ENCODE peak calls at places on chromosomes 11 and 22, in seven cellular contexts. One of them, this sample, is unnamed. For H3K27me3 and H3K36me3, the result is how much of the 10 kb centered on the place peaks cover.

GRCh38 chr11:75288846-75289760 is 48.5 kb downstream of the TPBGL start:
- DNase-seq in IMR-90: no peak
- DNase-seq in stomach: no peak
- DNase-seq in endothelial cell of umbilical vein: no peak
- DNase-seq in bronchial epithelial cell: no peak
- DNase-seq in Panc1: no peak
- DNase-seq in tibial nerve: no peak
- DNase-seq in this sample: no peak

GRCh38 chr11:13220148-13220547 is 57.4 kb upstream of the BMAL1 start:
- DNase-seq in Panc1: no peak
- DNase-seq in IMR-90: no peak
- DNase-seq in endothelial cell of umbilical vein: no peak
- DNase-seq in stomach: no peak
- DNase-seq in tibial nerve: no peak
- DNase-seq in bronchial epithelial cell: no peak
- DNase-seq in this sample: no peak

GRCh38 chr11:2099523-2100316 is 39.5 kb downstream of the IGF2 start:
- DNase-seq in stomach: peak
- DNase-seq in endothelial cell of umbilical vein: peak
- DNase-seq in tibial nerve: no peak
- DNase-seq in Panc1: no peak
- DNase-seq in IMR-90: no peak
- DNase-seq in bronchial epithelial cell: peak
- DNase-seq in this sample: peak

GRCh38 chr11:536841-537621 is at the start of gene LRRC56:
- DNase-seq in IMR-90: peak
- DNase-seq in bronchial epithelial cell: peak
- DNase-seq in tibial nerve: peak
- DNase-seq in stomach: peak
- DNase-seq in Panc1: peak
- DNase-seq in endothelial cell of umbilical vein: peak
- DNase-seq in this sample: peak

GRCh38 chr11:78313181-78313788 is 104.3 kb downstream of the GAB2 start:
- DNase-seq in bronchial epithelial cell: peak
- DNase-seq in IMR-90: peak
- DNase-seq in endothelial cell of umbilical vein: peak
- DNase-seq in stomach: peak
- DNase-seq in tibial nerve: no peak
- DNase-seq in Panc1: peak
- DNase-seq in this sample: peak

GRCh38 chr11:61270354-61271070 is 24.6 kb downstream of the VWCE start:
- DNase-seq in bronchial epithelial cell: peak
- DNase-seq in tibial nerve: no peak
- DNase-seq in IMR-90: peak
- DNase-seq in Panc1: no peak
- DNase-seq in stomach: no peak
- DNase-seq in endothelial cell of umbilical vein: no peak
- DNase-seq in this sample: no peak

GRCh38 chr22:29478326-29479276 is 1.4 kb upstream of the NEFH start:
- DNase-seq in bronchial epithelial cell: no peak
- DNase-seq in tibial nerve: no peak
- DNase-seq in IMR-90: no peak
- DNase-seq in stomach: no peak
- DNase-seq in endothelial cell of umbilical vein: peak
- DNase-seq in Panc1: no peak
- DNase-seq in this sample: no peak

GRCh38 chr11:19597876-19598275 is 114.8 kb upstream of the NAV2 start:
- DNase-seq in endothelial cell of umbilical vein: no peak
- DNase-seq in IMR-90: no peak
- DNase-seq in tibial nerve: no peak
- DNase-seq in bronchial epithelial cell: no peak
- DNase-seq in Panc1: no peak
- DNase-seq in stomach: no peak
- DNase-seq in this sample: no peak

GRCh38 chr22:31846161-31847115 is 92.6 kb downstream of the DEPDC5 start:
- DNase-seq in IMR-90: peak
- DNase-seq in tibial nerve: no peak
- DNase-seq in stomach: no peak
- DNase-seq in Panc1: no peak
- DNase-seq in bronchial epithelial cell: no peak
- DNase-seq in endothelial cell of umbilical vein: no peak
- DNase-seq in this sample: no peak

GRCh38 chr22:35126993-35127392 is 61.0 kb downstream of the ISX start:
- DNase-seq in bronchial epithelial cell: no peak
- DNase-seq in Panc1: no peak
- DNase-seq in IMR-90: no peak
- DNase-seq in stomach: no peak
- DNase-seq in endothelial cell of umbilical vein: no peak
- DNase-seq in tibial nerve: no peak
- DNase-seq in this sample: no peak

GRCh38 chr11:18728658-18729057 is 2.7 kb upstream of the IGSF22 start:
- DNase-seq in IMR-90: no peak
- DNase-seq in stomach: no peak
- DNase-seq in tibial nerve: no peak
- DNase-seq in bronchial epithelial cell: no peak
- DNase-seq in endothelial cell of umbilical vein: no peak
- DNase-seq in Panc1: no peak
- DNase-seq in this sample: no peak

DNA sequence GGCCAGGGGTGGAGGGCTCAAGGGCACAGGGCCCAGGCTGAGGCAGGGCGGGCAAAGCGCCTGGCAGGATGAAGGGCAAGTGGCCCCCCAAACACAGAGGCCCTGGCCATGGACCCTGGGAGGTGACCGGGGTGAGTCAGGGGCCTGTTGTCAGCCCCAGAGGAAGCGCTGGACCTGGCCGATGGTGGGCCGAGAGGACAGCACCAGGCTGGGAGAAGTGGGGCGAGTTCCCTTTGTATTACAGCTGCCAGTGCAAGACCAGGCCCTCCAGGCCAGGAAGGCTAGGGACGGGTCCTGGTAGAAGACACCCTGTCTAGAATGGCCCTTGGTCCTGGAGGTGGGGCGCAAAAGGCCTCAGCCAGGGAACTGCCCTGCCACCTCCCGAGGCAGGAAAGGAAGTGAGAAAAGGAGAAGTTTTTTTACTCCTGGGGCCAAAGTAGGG is 12.8 kb downstream of the CXCR5 start:
- DNase-seq in endothelial cell of umbilical vein: no peak
- DNase-seq in IMR-90: no peak
- DNase-seq in bronchial epithelial cell: no peak
- DNase-seq in tibial nerve: no peak
- DNase-seq in stomach: no peak
- DNase-seq in Panc1: no peak
- DNase-seq in this sample: no peak
- H3K27me3 ChIP-seq in endothelial cell of umbilical vein: under half
- H3K27me3 ChIP-seq in IMR-90: under half
- H3K27me3 ChIP-seq in bronchial epithelial cell: under half
- H3K27me3 ChIP-seq in tibial nerve: under half
- H3K27me3 ChIP-seq in stomach: under half
- H3K27me3 ChIP-seq in Panc1: under half
- H3K27me3 ChIP-seq in this sample: under half

DNA sequence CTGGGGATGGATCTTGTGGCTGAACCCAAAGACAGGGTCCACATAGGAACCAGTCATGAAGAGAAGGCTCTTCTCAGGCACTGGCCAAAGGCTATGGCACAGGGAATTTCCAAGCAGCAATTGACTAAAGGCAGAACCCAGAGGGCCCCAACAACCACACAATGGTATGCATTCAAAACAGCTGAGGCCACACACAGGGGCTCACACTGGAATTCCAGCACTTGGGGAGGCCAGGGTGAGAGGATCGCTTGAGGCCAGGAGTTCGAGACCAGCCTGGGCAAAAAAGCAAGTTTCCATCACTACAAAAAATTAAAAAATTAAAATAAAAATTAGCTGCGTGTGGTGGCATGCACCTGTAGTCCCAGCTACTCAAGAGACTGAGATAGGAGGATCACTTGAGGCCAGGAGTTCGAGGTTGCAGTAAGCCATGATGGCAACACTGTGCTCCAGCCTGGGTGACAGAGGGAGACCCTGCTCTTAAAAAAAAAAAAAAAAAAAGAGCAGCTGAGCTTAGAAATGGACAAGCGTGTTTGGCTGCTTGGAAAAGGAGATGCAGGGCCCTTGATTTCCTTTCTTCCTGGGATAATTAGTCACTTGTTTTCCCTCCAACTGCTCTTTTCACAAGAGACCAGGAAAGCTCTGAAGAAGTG is 44.6 kb downstream of the MYH9 start:
- DNase-seq in bronchial epithelial cell: no peak
- DNase-seq in Panc1: no peak
- DNase-seq in IMR-90: no peak
- DNase-seq in endothelial cell of umbilical vein: no peak
- DNase-seq in tibial nerve: no peak
- DNase-seq in stomach: no peak
- DNase-seq in this sample: no peak
- H3K36me3 ChIP-seq in bronchial epithelial cell: under half
- H3K36me3 ChIP-seq in Panc1: under half
- H3K36me3 ChIP-seq in IMR-90: half or more
- H3K36me3 ChIP-seq in endothelial cell of umbilical vein: half or more
- H3K36me3 ChIP-seq in tibial nerve: half or more
- H3K36me3 ChIP-seq in stomach: half or more
- H3K36me3 ChIP-seq in this sample: under half

GRCh38 chr11:69643646-69644045 is 2.7 kb downstream of the CCND1 start:
- DNase-seq in endothelial cell of umbilical vein: no peak
- DNase-seq in bronchial epithelial cell: no peak
- DNase-seq in Panc1: no peak
- DNase-seq in tibial nerve: no peak
- DNase-seq in IMR-90: no peak
- DNase-seq in stomach: no peak
- DNase-seq in this sample: no peak
- H3K4me3 ChIP-seq in endothelial cell of umbilical vein: no peak
- H3K4me3 ChIP-seq in bronchial epithelial cell: peak
- H3K4me3 ChIP-seq in Panc1: peak
- H3K4me3 ChIP-seq in tibial nerve: peak
- H3K4me3 ChIP-seq in IMR-90: peak
- H3K4me3 ChIP-seq in stomach: peak
- H3K4me3 ChIP-seq in this sample: no peak

DNA sequence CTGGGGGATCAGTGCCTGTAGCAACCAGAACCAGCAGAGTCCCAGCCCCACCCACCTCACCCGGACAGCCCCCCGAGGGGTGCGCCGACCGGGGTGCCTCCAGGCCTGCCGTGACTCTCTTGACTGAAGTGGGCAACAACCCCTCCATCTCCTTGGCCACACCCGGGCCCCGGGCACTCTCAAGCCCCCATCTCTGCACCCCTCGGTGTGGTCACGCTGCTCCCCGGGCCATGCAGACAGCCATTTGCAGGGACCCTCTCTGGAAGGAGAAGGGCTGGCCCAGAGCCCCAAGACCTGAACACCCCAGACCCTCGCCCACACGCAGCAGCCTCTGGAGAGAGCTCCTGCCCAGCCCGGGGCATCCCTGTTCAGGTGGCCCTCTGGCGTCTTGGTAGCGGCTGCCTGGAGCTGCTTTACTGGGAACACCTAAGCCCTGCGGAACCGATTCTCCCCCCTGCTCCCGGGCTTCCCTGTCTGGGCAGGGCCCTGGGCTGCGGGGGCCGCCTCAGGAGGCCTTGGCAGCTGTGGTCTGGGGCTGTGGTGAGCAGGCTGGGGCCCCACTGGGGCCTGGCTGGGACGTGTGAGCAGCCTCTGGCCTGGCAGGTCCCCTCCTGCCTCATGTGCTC is 84.9 kb downstream of the WNT7B start:
- DNase-seq in endothelial cell of umbilical vein: no peak
- DNase-seq in Panc1: no peak
- DNase-seq in stomach: no peak
- DNase-seq in IMR-90: no peak
- DNase-seq in tibial nerve: no peak
- DNase-seq in bronchial epithelial cell: no peak
- DNase-seq in this sample: no peak
- H3K27me3 ChIP-seq in endothelial cell of umbilical vein: under half
- H3K27me3 ChIP-seq in Panc1: under half
- H3K27me3 ChIP-seq in stomach: under half
- H3K27me3 ChIP-seq in IMR-90: under half
- H3K27me3 ChIP-seq in tibial nerve: half or more
- H3K27me3 ChIP-seq in bronchial epithelial cell: under half
- H3K27me3 ChIP-seq in this sample: under half

DNA sequence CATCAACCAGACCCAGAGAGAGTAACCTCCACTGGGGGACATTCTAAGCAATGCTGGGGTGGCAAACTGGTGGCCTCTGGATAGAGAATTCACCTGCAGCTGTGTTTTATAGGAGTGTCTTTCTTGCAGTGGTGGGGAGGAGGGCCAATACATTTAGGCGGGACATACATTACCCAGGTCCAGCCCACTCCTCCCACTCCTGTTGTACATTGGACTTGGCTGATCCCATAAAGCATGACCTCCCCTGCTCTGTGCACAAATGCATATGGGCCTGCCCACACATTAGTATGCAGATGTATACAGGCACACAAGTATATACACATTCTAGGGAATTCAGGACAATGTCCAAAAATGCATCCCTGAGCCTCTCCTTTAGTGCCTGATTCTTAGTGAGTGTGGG is 99.1 kb downstream of the RRAS2 start:
- DNase-seq in tibial nerve: no peak
- DNase-seq in stomach: no peak
- DNase-seq in endothelial cell of umbilical vein: no peak
- DNase-seq in Panc1: no peak
- DNase-seq in bronchial epithelial cell: no peak
- DNase-seq in IMR-90: no peak
- DNase-seq in this sample: peak
- H3K36me3 ChIP-seq in tibial nerve: under half
- H3K36me3 ChIP-seq in stomach: under half
- H3K36me3 ChIP-seq in endothelial cell of umbilical vein: under half
- H3K36me3 ChIP-seq in Panc1: under half
- H3K36me3 ChIP-seq in bronchial epithelial cell: under half
- H3K36me3 ChIP-seq in IMR-90: under half
- H3K36me3 ChIP-seq in this sample: under half

GRCh38 chr11:68257477-68258362 is 14.1 kb downstream of the C11orf24 start:
- DNase-seq in stomach: peak
- DNase-seq in bronchial epithelial cell: peak
- DNase-seq in IMR-90: peak
- DNase-seq in endothelial cell of umbilical vein: peak
- DNase-seq in Panc1: peak
- DNase-seq in tibial nerve: peak
- DNase-seq in this sample: peak
- H3K4me3 ChIP-seq in stomach: no peak
- H3K4me3 ChIP-seq in bronchial epithelial cell: no peak
- H3K4me3 ChIP-seq in IMR-90: no peak
- H3K4me3 ChIP-seq in endothelial cell of umbilical vein: no peak
- H3K4me3 ChIP-seq in Panc1: peak
- H3K4me3 ChIP-seq in tibial nerve: peak
- H3K4me3 ChIP-seq in this sample: no peak

GRCh38 chr22:47090591-47091240 is 328.3 kb downstream of the TBC1D22A start:
- DNase-seq in IMR-90: peak
- DNase-seq in Panc1: no peak
- DNase-seq in bronchial epithelial cell: no peak
- DNase-seq in tibial nerve: no peak
- DNase-seq in stomach: no peak
- DNase-seq in endothelial cell of umbilical vein: peak
- DNase-seq in this sample: peak
- H3K27me3 ChIP-seq in IMR-90: under half
- H3K27me3 ChIP-seq in Panc1: under half
- H3K27me3 ChIP-seq in bronchial epithelial cell: under half
- H3K27me3 ChIP-seq in tibial nerve: under half
- H3K27me3 ChIP-seq in stomach: under half
- H3K27me3 ChIP-seq in endothelial cell of umbilical vein: under half
- H3K27me3 ChIP-seq in this sample: under half

GRCh38 chr11:30329150-30329940 is 6.4 kb downstream of the ARL14EP start:
- DNase-seq in tibial nerve: no peak
- DNase-seq in endothelial cell of umbilical vein: no peak
- DNase-seq in bronchial epithelial cell: peak
- DNase-seq in Panc1: no peak
- DNase-seq in IMR-90: no peak
- DNase-seq in stomach: no peak
- DNase-seq in this sample: no peak
- H3K36me3 ChIP-seq in tibial nerve: under half
- H3K36me3 ChIP-seq in endothelial cell of umbilical vein: under half
- H3K36me3 ChIP-seq in bronchial epithelial cell: under half
- H3K36me3 ChIP-seq in Panc1: under half
- H3K36me3 ChIP-seq in IMR-90: under half
- H3K36me3 ChIP-seq in stomach: under half
- H3K36me3 ChIP-seq in this sample: under half